ENCODE peak calls at places on chromosomes 16 and 17, in eight cellular contexts. One of them, this sample, is unnamed.

GRCh38 chr17:71157297-71157696 is 963.5 kb upstream of the SOX9 start:
- DNase-seq in AG04449: no peak
- DNase-seq in choroid plexus epithelial cell: no peak
- DNase-seq in activated CD8-positive, alpha-beta T cell treated with anti-CD3 and anti-CD28 coated beads for 36 hours: no peak
- DNase-seq in thoracic aorta: no peak
- DNase-seq in heart right ventricle: no peak
- DNase-seq in A549: no peak
- DNase-seq in AG04450: no peak
- DNase-seq in this sample: no peak

GRCh38 chr16:66605177-66605999 is 884 bp downstream of the CMTM3 start:
- DNase-seq in choroid plexus epithelial cell: peak
- DNase-seq in thoracic aorta: no peak
- DNase-seq in activated CD8-positive, alpha-beta T cell treated with anti-CD3 and anti-CD28 coated beads for 36 hours: peak
- DNase-seq in heart right ventricle: peak
- DNase-seq in AG04449: no peak
- DNase-seq in A549: peak
- DNase-seq in AG04450: no peak
- DNase-seq in this sample: peak

GRCh38 chr16:11556945-11557720 is 29.6 kb downstream of the LITAF start:
- DNase-seq in activated CD8-positive, alpha-beta T cell treated with anti-CD3 and anti-CD28 coated beads for 36 hours: no peak
- DNase-seq in A549: no peak
- DNase-seq in choroid plexus epithelial cell: no peak
- DNase-seq in heart right ventricle: no peak
- DNase-seq in AG04449: no peak
- DNase-seq in AG04450: no peak
- DNase-seq in thoracic aorta: no peak
- DNase-seq in this sample: no peak

GRCh38 chr17:76000016-76000754 is 470 bp upstream of the CDK3 start:
- DNase-seq in choroid plexus epithelial cell: peak
- DNase-seq in thoracic aorta: no peak
- DNase-seq in AG04450: no peak
- DNase-seq in A549: peak
- DNase-seq in activated CD8-positive, alpha-beta T cell treated with anti-CD3 and anti-CD28 coated beads for 36 hours: peak
- DNase-seq in AG04449: no peak
- DNase-seq in heart right ventricle: no peak
- DNase-seq in this sample: peak

GRCh38 chr16:23635958-23636357 is 5.2 kb downstream of the PALB2 start:
- DNase-seq in activated CD8-positive, alpha-beta T cell treated with anti-CD3 and anti-CD28 coated beads for 36 hours: no peak
- DNase-seq in A549: no peak
- DNase-seq in thoracic aorta: no peak
- DNase-seq in choroid plexus epithelial cell: no peak
- DNase-seq in AG04450: no peak
- DNase-seq in AG04449: no peak
- DNase-seq in heart right ventricle: no peak
- DNase-seq in this sample: no peak

GRCh38 chr17:8101721-8102120 is 14.2 kb upstream of the ALOX12B start:
- DNase-seq in A549: no peak
- DNase-seq in choroid plexus epithelial cell: no peak
- DNase-seq in thoracic aorta: no peak
- DNase-seq in AG04449: no peak
- DNase-seq in heart right ventricle: no peak
- DNase-seq in AG04450: no peak
- DNase-seq in activated CD8-positive, alpha-beta T cell treated with anti-CD3 and anti-CD28 coated beads for 36 hours: no peak
- DNase-seq in this sample: no peak

GRCh38 chr17:30389755-30390300 is 11.1 kb downstream of the CPD start:
- DNase-seq in A549: peak
- DNase-seq in activated CD8-positive, alpha-beta T cell treated with anti-CD3 and anti-CD28 coated beads for 36 hours: no peak
- DNase-seq in AG04449: no peak
- DNase-seq in choroid plexus epithelial cell: no peak
- DNase-seq in heart right ventricle: no peak
- DNase-seq in AG04450: no peak
- DNase-seq in thoracic aorta: no peak
- DNase-seq in this sample: no peak

GRCh38 chr16:1464894-1465566 is 9.8 kb downstream of the CLCN7 start:
- DNase-seq in thoracic aorta: no peak
- DNase-seq in activated CD8-positive, alpha-beta T cell treated with anti-CD3 and anti-CD28 coated beads for 36 hours: no peak
- DNase-seq in AG04449: no peak
- DNase-seq in A549: no peak
- DNase-seq in AG04450: no peak
- DNase-seq in heart right ventricle: peak
- DNase-seq in choroid plexus epithelial cell: no peak
- DNase-seq in this sample: no peak

GRCh38 chr16:57265850-57266530 is 18.5 kb downstream of the PLLP start:
- DNase-seq in thoracic aorta: no peak
- DNase-seq in heart right ventricle: peak
- DNase-seq in activated CD8-positive, alpha-beta T cell treated with anti-CD3 and anti-CD28 coated beads for 36 hours: no peak
- DNase-seq in A549: no peak
- DNase-seq in choroid plexus epithelial cell: no peak
- DNase-seq in AG04449: no peak
- DNase-seq in AG04450: no peak
- DNase-seq in this sample: peak

GRCh38 chr16:9362050-9362449 is 270.6 kb downstream of the HAPSTR1 start:
- DNase-seq in heart right ventricle: no peak
- DNase-seq in activated CD8-positive, alpha-beta T cell treated with anti-CD3 and anti-CD28 coated beads for 36 hours: no peak
- DNase-seq in thoracic aorta: no peak
- DNase-seq in AG04449: no peak
- DNase-seq in AG04450: no peak
- DNase-seq in choroid plexus epithelial cell: no peak
- DNase-seq in A549: no peak
- DNase-seq in this sample: no peak

GRCh38 chr16:50227665-50228064 is 38.7 kb upstream of the ADCY7 start:
- DNase-seq in heart right ventricle: no peak
- DNase-seq in activated CD8-positive, alpha-beta T cell treated with anti-CD3 and anti-CD28 coated beads for 36 hours: no peak
- DNase-seq in AG04449: no peak
- DNase-seq in A549: no peak
- DNase-seq in choroid plexus epithelial cell: no peak
- DNase-seq in thoracic aorta: no peak
- DNase-seq in AG04450: no peak
- DNase-seq in this sample: no peak

GRCh38 chr16:19582050-19582784 is 26.7 kb downstream of the VPS35L start:
- DNase-seq in heart right ventricle: no peak
- DNase-seq in thoracic aorta: no peak
- DNase-seq in A549: peak
- DNase-seq in choroid plexus epithelial cell: peak
- DNase-seq in AG04450: no peak
- DNase-seq in activated CD8-positive, alpha-beta T cell treated with anti-CD3 and anti-CD28 coated beads for 36 hours: no peak
- DNase-seq in AG04449: no peak
- DNase-seq in this sample: no peak

GRCh38 chr17:64084940-64085649 is 44.8 kb downstream of the ERN1 start:
- DNase-seq in choroid plexus epithelial cell: peak
- DNase-seq in AG04450: no peak
- DNase-seq in A549: no peak
- DNase-seq in AG04449: no peak
- DNase-seq in thoracic aorta: no peak
- DNase-seq in activated CD8-positive, alpha-beta T cell treated with anti-CD3 and anti-CD28 coated beads for 36 hours: no peak
- DNase-seq in heart right ventricle: no peak
- DNase-seq in this sample: no peak

GRCh38 chr17:28661635-28662526 is at the start of the genes SDF2 and SUPT6H:
- DNase-seq in thoracic aorta: peak
- DNase-seq in choroid plexus epithelial cell: peak
- DNase-seq in A549: peak
- DNase-seq in AG04449: no peak
- DNase-seq in heart right ventricle: peak
- DNase-seq in activated CD8-positive, alpha-beta T cell treated with anti-CD3 and anti-CD28 coated beads for 36 hours: peak
- DNase-seq in AG04450: no peak
- DNase-seq in this sample: peak

GRCh38 chr16:81798311-81799137 is 19.4 kb downstream of the PLCG2 start:
- DNase-seq in AG04450: no peak
- DNase-seq in heart right ventricle: no peak
- DNase-seq in activated CD8-positive, alpha-beta T cell treated with anti-CD3 and anti-CD28 coated beads for 36 hours: peak
- DNase-seq in AG04449: no peak
- DNase-seq in thoracic aorta: no peak
- DNase-seq in choroid plexus epithelial cell: peak
- DNase-seq in A549: no peak
- DNase-seq in this sample: no peak
- TF ChIP-seq CTCF in AG04450: no peak
- TF ChIP-seq CTCF in heart right ventricle: no peak
- TF ChIP-seq CTCF in activated CD8-positive, alpha-beta T cell treated with anti-CD3 and anti-CD28 coated beads for 36 hours: no peak
- TF ChIP-seq CTCF in AG04449: no peak
- TF ChIP-seq CTCF in thoracic aorta: no peak
- TF ChIP-seq CTCF in choroid plexus epithelial cell: no peak
- TF ChIP-seq CTCF in A549: no peak
- TF ChIP-seq CTCF in this sample: no peak

GRCh38 chr16:47158991-47159390 is 15.2 kb upstream of the NETO2 start:
- DNase-seq in AG04449: no peak
- DNase-seq in thoracic aorta: no peak
- DNase-seq in activated CD8-positive, alpha-beta T cell treated with anti-CD3 and anti-CD28 coated beads for 36 hours: no peak
- DNase-seq in A549: no peak
- DNase-seq in heart right ventricle: no peak
- DNase-seq in choroid plexus epithelial cell: no peak
- DNase-seq in AG04450: no peak
- DNase-seq in this sample: no peak

GRCh38 chr16:47160422-47160821 is 16.7 kb upstream of the NETO2 start:
- DNase-seq in thoracic aorta: no peak
- DNase-seq in choroid plexus epithelial cell: no peak
- DNase-seq in AG04449: no peak
- DNase-seq in AG04450: no peak
- DNase-seq in heart right ventricle: no peak
- DNase-seq in A549: no peak
- DNase-seq in activated CD8-positive, alpha-beta T cell treated with anti-CD3 and anti-CD28 coated beads for 36 hours: no peak
- DNase-seq in this sample: no peak

DNA sequence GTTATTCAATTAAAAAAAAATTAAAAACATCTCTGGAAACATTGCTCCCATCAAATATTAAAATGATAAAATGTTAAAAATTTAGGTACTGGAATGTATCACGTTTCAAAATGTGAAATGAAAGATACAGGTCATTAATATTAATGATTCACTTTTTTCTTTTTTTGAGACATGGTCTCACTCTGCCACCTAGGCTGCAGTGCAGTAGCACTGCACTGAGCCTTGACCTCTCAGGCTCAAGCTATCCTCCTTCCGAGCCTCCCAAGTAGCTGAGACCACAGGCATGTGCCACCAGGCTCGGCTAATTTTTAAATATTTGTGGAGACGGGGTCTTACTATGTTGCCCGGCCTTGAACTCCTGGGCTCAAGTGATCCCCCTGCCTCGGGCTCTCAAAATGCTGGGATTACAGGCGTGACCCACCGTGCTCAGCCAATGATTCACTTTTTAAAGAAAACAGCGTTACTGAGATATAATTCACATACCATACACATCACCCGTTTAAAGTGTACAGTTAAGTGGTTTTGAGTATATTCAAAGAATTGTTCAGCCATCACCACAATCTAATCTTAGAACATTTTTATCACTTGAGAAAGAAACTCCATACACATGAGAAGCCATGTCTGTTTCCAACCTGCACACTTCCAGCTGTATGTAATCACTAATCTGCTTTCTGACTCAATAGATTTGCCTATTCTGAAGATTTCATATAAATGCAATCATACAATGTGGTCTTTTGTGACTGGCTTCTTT is 19.1 kb upstream of the NETO2 start:
- DNase-seq in A549: no peak
- DNase-seq in AG04449: no peak
- DNase-seq in choroid plexus epithelial cell: no peak
- DNase-seq in heart right ventricle: no peak
- DNase-seq in AG04450: no peak
- DNase-seq in thoracic aorta: no peak
- DNase-seq in activated CD8-positive, alpha-beta T cell treated with anti-CD3 and anti-CD28 coated beads for 36 hours: no peak
- DNase-seq in this sample: no peak
- TF ChIP-seq CTCF in A549: no peak
- TF ChIP-seq CTCF in AG04449: no peak
- TF ChIP-seq CTCF in choroid plexus epithelial cell: no peak
- TF ChIP-seq CTCF in heart right ventricle: no peak
- TF ChIP-seq CTCF in AG04450: no peak
- TF ChIP-seq CTCF in thoracic aorta: no peak
- TF ChIP-seq CTCF in activated CD8-positive, alpha-beta T cell treated with anti-CD3 and anti-CD28 coated beads for 36 hours: no peak
- TF ChIP-seq CTCF in this sample: no peak

GRCh38 chr17:57104461-57105175 is 19.6 kb downstream of the AKAP1 start:
- DNase-seq in choroid plexus epithelial cell: no peak
- DNase-seq in AG04450: no peak
- DNase-seq in heart right ventricle: no peak
- DNase-seq in thoracic aorta: no peak
- DNase-seq in A549: no peak
- DNase-seq in AG04449: no peak
- DNase-seq in activated CD8-positive, alpha-beta T cell treated with anti-CD3 and anti-CD28 coated beads for 36 hours: no peak
- DNase-seq in this sample: no peak

GRCh38 chr17:57108656-57109392 is 23.8 kb downstream of the AKAP1 start:
- DNase-seq in A549: no peak
- DNase-seq in AG04449: no peak
- DNase-seq in heart right ventricle: peak
- DNase-seq in choroid plexus epithelial cell: no peak
- DNase-seq in activated CD8-positive, alpha-beta T cell treated with anti-CD3 and anti-CD28 coated beads for 36 hours: no peak
- DNase-seq in AG04450: no peak
- DNase-seq in thoracic aorta: peak
- DNase-seq in this sample: no peak

GRCh38 chr17:57106836-57107497 is 21.9 kb downstream of the AKAP1 start:
- DNase-seq in thoracic aorta: no peak
- DNase-seq in A549: no peak
- DNase-seq in activated CD8-positive, alpha-beta T cell treated with anti-CD3 and anti-CD28 coated beads for 36 hours: no peak
- DNase-seq in AG04449: no peak
- DNase-seq in AG04450: no peak
- DNase-seq in choroid plexus epithelial cell: no peak
- DNase-seq in heart right ventricle: no peak
- DNase-seq in this sample: no peak

GRCh38 chr17:57107498-57108101 is 22.6 kb downstream of the AKAP1 start:
- DNase-seq in heart right ventricle: no peak
- DNase-seq in thoracic aorta: no peak
- DNase-seq in AG04449: no peak
- DNase-seq in AG04450: no peak
- DNase-seq in choroid plexus epithelial cell: peak
- DNase-seq in A549: peak
- DNase-seq in activated CD8-positive, alpha-beta T cell treated with anti-CD3 and anti-CD28 coated beads for 36 hours: no peak
- DNase-seq in this sample: peak

DNA sequence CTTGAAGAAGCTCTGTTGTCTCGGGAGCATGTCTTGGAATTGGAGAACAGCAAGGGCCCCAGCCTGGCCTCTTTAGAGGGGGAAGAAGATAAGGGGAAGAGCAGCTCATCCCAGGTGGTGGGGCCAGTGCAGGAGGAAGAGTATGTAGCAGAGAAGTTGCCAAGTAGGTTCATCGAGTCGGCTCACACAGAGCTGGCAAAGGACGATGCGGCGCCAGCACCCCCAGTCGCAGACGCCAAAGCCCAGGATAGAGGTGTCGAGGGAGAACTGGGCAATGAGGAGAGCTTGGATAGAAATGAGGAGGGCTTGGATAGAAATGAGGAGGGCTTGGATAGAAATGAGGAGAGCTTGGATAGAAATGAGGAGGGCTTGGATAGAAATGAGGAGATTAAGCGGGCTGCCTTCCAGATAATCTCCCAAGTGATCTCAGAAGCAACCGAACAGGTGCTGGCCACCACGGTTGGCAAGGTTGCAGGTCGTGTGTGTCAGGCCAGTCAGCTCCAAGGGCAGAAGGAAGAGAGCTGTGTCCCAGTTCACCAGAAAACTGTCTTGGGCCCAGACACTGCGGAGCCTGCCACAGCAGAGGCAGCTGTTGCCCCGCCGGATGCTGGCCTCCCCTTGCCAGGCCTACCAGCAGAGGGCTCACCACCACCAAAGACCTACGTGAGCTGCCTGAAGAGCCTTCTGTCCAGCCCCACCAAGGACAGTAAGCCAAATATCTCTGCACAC is 21.2 kb downstream of the AKAP1 start:
- DNase-seq in activated CD8-positive, alpha-beta T cell treated with anti-CD3 and anti-CD28 coated beads for 36 hours: no peak
- DNase-seq in AG04449: no peak
- DNase-seq in choroid plexus epithelial cell: no peak
- DNase-seq in thoracic aorta: no peak
- DNase-seq in heart right ventricle: peak
- DNase-seq in A549: peak
- DNase-seq in AG04450: no peak
- DNase-seq in this sample: peak
- TF ChIP-seq CTCF in activated CD8-positive, alpha-beta T cell treated with anti-CD3 and anti-CD28 coated beads for 36 hours: no peak
- TF ChIP-seq CTCF in AG04449: no peak
- TF ChIP-seq CTCF in choroid plexus epithelial cell: peak
- TF ChIP-seq CTCF in thoracic aorta: peak
- TF ChIP-seq CTCF in heart right ventricle: peak
- TF ChIP-seq CTCF in A549: peak
- TF ChIP-seq CTCF in AG04450: peak
- TF ChIP-seq CTCF in this sample: no peak

GRCh38 chr17:73215414-73215813 is 22.6 kb downstream of the COG1 start:
- DNase-seq in choroid plexus epithelial cell: no peak
- DNase-seq in thoracic aorta: no peak
- DNase-seq in AG04449: no peak
- DNase-seq in AG04450: no peak
- DNase-seq in activated CD8-positive, alpha-beta T cell treated with anti-CD3 and anti-CD28 coated beads for 36 hours: no peak
- DNase-seq in heart right ventricle: no peak
- DNase-seq in A549: peak
- DNase-seq in this sample: no peak
- TF ChIP-seq CTCF in choroid plexus epithelial cell: no peak
- TF ChIP-seq CTCF in thoracic aorta: no peak
- TF ChIP-seq CTCF in AG04449: no peak
- TF ChIP-seq CTCF in AG04450: peak
- TF ChIP-seq CTCF in activated CD8-positive, alpha-beta T cell treated with anti-CD3 and anti-CD28 coated beads for 36 hours: peak
- TF ChIP-seq CTCF in heart right ventricle: no peak
- TF ChIP-seq CTCF in A549: no peak
- TF ChIP-seq CTCF in this sample: no peak

This sample was measured in Calu3.